ENCODE peak calls at places on chromosomes 6 and 20, in four cellular contexts. O is GM12878, P is GM12891, T is K562. D is an unnamed sample.

GRCh38 chr20:46850416-46850815 is 44.2 kb upstream of the EYA2 start:
- DNase-seq in P (no peak), T (no peak), O (no peak), D (no peak)

GRCh38 chr20:37680420-37680819 is 13.4 kb upstream of the CTNNBL1 start:
- DNase-seq in O (no peak), P (no peak), T (no peak), D (no peak)

GRCh38 chr6:161273752-161274487 is at the start of gene AGPAT4:
- DNase-seq in T (peak; percentile 97), P (peak; percentile 73), O (peak; percentile 62), D (peak; percentile 61)

GRCh38 chr6:133040025-133040838 is 200.9 kb upstream of the EYA4 start:
- DNase-seq in P (no peak), O (no peak), T (peak; percentile 20), D (no peak)

GRCh38 chr6:148044261-148044731 is 298.3 kb upstream of the SASH1 start:
- DNase-seq in T (no peak), P (no peak), O (no peak), D (no peak)

GRCh38 chr6:8047466-8048292 is 16.5 kb downstream of the BLOC1S5 start:
- DNase-seq in P (no peak), O (no peak), T (no peak), D (no peak)

GRCh38 chr6:151805286-151805840 is 2.1 kb upstream of the ESR1 start:
- DNase-seq in O (no peak), P (no peak), T (no peak), D (no peak)

GRCh38 chr6:10248378-10248843 is 166.5 kb downstream of the TFAP2A start:
- DNase-seq in T (peak; percentile 37), O (no peak), P (no peak), D (no peak)

GRCh38 chr6:118562959-118563358 is 14.9 kb downstream of the PLN start:
- DNase-seq in T (no peak), P (no peak), O (no peak), D (no peak)

GRCh38 chr20:60057866-60058807 is 99.9 kb downstream of the CDH26 start:
- DNase-seq in O (no peak), P (no peak), T (peak; percentile 16), D (no peak)

GRCh38 chr6:170122676-170123075 is 168.2 kb downstream of the DLL1 start:
- DNase-seq in T (no peak), O (no peak), P (no peak), D (no peak)

GRCh38 chr6:8195040-8195713 is 92.8 kb upstream of the EEF1E1 start:
- DNase-seq in O (no peak), T (peak; percentile 12), P (no peak), D (no peak)

GRCh38 chr6:135030056-135030473 is 24.6 kb downstream of the HBS1L start:
- DNase-seq in O (peak; percentile 86), P (no peak), T (no peak), D (peak; percentile 25)

GRCh38 chr20:43528258-43528875 is 20.9 kb downstream of the L3MBTL1 start:
- DNase-seq in T (no peak), P (no peak), O (no peak), D (no peak)

GRCh38 chr6:124967444-124967843 is 5.2 kb downstream of the RNF217 start:
- DNase-seq in O (no peak), P (no peak), T (peak; percentile 21), D (no peak)

GRCh38 chr6:82076855-82077254 is 170.7 kb downstream of the IBTK start:
- DNase-seq in P (no peak), O (no peak), T (no peak), D (no peak)

GRCh38 chr20:58716476-58717277 is 24.1 kb downstream of the NPEPL1 start:
- DNase-seq in O (no peak), P (peak; percentile 11), T (no peak), D (peak; percentile 4)

GRCh38 chr6:24752917-24753486 is 21.7 kb upstream of the GMNN start:
- DNase-seq in P (no peak), T (no peak), O (no peak), D (no peak)

GRCh38 chr6:41716516-41717446 is 18.6 kb downstream of the TFEB start:
- DNase-seq in P (no peak), O (no peak), T (no peak), D (no peak)

GRCh38 chr6:113447088-113447831 is 409.9 kb upstream of the MARCKS start:
- DNase-seq in P (no peak), T (no peak), O (no peak), D (no peak)

GRCh38 chr20:1888796-1889463 is 6.3 kb upstream of the SIRPA start:
- DNase-seq in P (no peak), O (no peak), T (no peak), D (no peak)

GRCh38 chr20:33353013-33353402 is 48.3 kb downstream of the CDK5RAP1 start:
- DNase-seq in O (no peak), P (no peak), T (no peak), D (no peak)

GRCh38 chr6:163192591-163192990 is 221.9 kb upstream of the QKI start:
- DNase-seq in O (no peak), P (no peak), T (no peak), D (no peak)

GRCh38 chr20:23022849-23023248 is 12.3 kb upstream of the SSTR4 start:
- DNase-seq in O (no peak), T (no peak), P (no peak), D (no peak)

GRCh38 chr6:82182756-82183155 is 64.8 kb downstream of the IBTK start:
- DNase-seq in O (no peak), T (no peak), P (no peak), D (no peak)

GRCh38 chr20:25538838-25539665 is 46.3 kb downstream of the NINL start:
- DNase-seq in P (no peak), T (no peak), O (no peak), D (peak; percentile 43)

GRCh38 chr20:39822667-39823066 is 860.5 kb downstream of the DHX35 start:
- DNase-seq in O (no peak), T (no peak), P (no peak), D (no peak)

GRCh38 chr6:102793752-102794151 is 1400.2 kb downstream of the GRIK2 start:
- DNase-seq in T (no peak), P (no peak), O (no peak), D (no peak)

GRCh38 chr6:158506577-158506976 is 53.3 kb upstream of the TMEM181 start:
- DNase-seq in T (peak; percentile 40), O (no peak), P (no peak), D (no peak)

GRCh38 chr6:66731310-66731709 is 1024.3 kb upstream of the EYS start:
- DNase-seq in P (no peak), O (no peak), T (no peak), D (no peak)

GRCh38 chr20:50594591-50595432 is 84.6 kb downstream of the PTPN1 start:
- DNase-seq in P (no peak), T (no peak), O (no peak), D (no peak)

GRCh38 chr20:60055740-60056139 is 97.5 kb downstream of the CDH26 start:
- DNase-seq in O (peak; percentile 4), P (no peak), T (no peak), D (no peak)

GRCh38 chr20:38970302-38970701 is 8.2 kb downstream of the DHX35 start:
- DNase-seq in P (no peak), T (no peak), O (no peak), D (no peak)

GRCh38 chr20:30602424-30602823 is 655.0 kb upstream of the DEFB115 start:
- DNase-seq in O (no peak), P (no peak), T (no peak), D (no peak)

GRCh38 chr20:38128691-38129090 is 36.4 kb downstream of the TGM2 start:
- DNase-seq in O (no peak), T (no peak), P (no peak), D (no peak)

GRCh38 chr6:1643830-1644445 is 34.2 kb downstream of the FOXC1 start:
- DNase-seq in T (no peak), P (no peak), O (no peak), D (no peak)

GRCh38 chr6:1643111-1643510 is 33.4 kb downstream of the FOXC1 start:
- DNase-seq in T (no peak), O (no peak), P (no peak), D (no peak)

GRCh38 chr6:1640476-1640875 is 30.8 kb downstream of the FOXC1 start:
- DNase-seq in O (no peak), T (no peak), P (no peak), D (no peak)

GRCh38 chr6:1639430-1639829 is 29.7 kb downstream of the FOXC1 start:
- DNase-seq in T (no peak), P (no peak), O (no peak), D (no peak)

DNA sequence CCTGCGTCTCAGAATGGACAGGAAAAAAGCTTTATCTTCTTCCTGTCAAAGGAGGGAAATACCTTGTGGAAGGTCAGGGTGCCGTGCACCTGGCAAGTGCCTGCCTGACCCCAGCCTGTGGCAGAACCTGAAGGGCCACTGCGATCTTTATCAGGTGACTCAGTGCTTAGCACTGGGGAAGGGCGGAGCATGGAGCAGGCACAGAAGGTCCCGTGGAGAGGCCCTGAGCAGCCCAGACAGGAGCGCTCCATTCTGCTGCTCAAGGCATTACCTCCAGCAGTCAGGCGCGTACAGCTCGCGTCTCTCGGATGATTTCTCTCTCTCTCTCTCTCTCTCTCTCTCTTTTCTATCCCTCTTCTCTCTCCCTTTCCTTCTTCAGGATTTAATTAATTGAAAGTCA is 31.7 kb downstream of the FOXC1 start:
- DNase-seq in T (peak; percentile 30), P (no peak), O (no peak), D (no peak)
- TF ChIP-seq POLR2A in T (no peak), P (no peak), O (no peak), D (no peak)

GRCh38 chr6:111604259-111605099 is 1.2 kb downstream of the TRAF3IP2 start:
- DNase-seq in T (peak; percentile 26), P (no peak), O (no peak), D (no peak)
- TF ChIP-seq TAF1 in T (no peak), P (no peak), O (no peak), D (no peak)

DNA sequence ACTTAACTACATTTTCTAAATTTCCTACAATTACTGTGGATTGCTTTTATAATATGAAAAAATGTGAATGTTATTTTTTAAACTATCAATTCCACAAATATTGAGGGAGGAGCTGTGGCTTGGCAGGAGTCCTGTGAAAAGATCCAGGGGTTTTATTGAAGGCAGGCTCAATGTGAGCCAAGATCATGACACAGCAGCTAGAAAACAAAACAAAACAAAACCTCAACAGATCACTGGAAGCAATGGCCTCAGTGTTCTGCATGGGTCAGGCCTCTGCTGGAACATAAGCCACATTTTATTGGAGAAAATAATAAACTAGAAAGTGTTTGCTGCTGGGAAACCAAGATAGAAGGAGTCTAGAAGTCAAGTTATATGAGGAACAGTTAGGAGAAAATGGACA is 19.4 kb upstream of the RCAN2 start:
- DNase-seq in P (no peak), O (no peak), T (no peak), D (no peak)
- TF ChIP-seq POLR2AphosphoS5 in P (no peak), O (no peak), T (no peak), D (no peak)

GRCh38 chr6:98384766-98385165 is 449.6 kb upstream of the POU3F2 start:
- DNase-seq in O (no peak), T (no peak), P (no peak), D (no peak)

GRCh38 chr6:98382246-98382645 is 452.1 kb upstream of the POU3F2 start:
- DNase-seq in O (no peak), T (no peak), P (no peak), D (no peak)

GRCh38 chr6:98384334-98384733 is 450.0 kb upstream of the POU3F2 start:
- DNase-seq in P (no peak), O (no peak), T (no peak), D (no peak)
- TF ChIP-seq POLR2A in P (no peak), O (no peak), T (no peak), D (no peak)